ENCODE peak calls at places on chromosomes 2 and 18, in ten cellular contexts. G is IMR-90; R is A172; K is endodermal cell; D is NCI-H2081 treated with DMSO at 0.1 percent for 48 hours; Y is omental fat pad; Z is germinal center; F is activated CD8-positive, alpha-beta memory T cell treated with anti-CD3 and anti-CD28 coated beads, Interleukin-2, amount 50 U/mL, for 48 hours; J is stimulated activated CD4-positive, alpha-beta T cell treated with anti-CD3 and anti-CD28 coated beads, TNF-alpha, amount 100 ng/mL, for 4 hours; Q is right lobe of liver. C is an unnamed sample.

GRCh38 chr2:231332388-231332787 is 63.1 kb upstream of the B3GNT7 start:
- DNase-seq in K (peak), G (no peak), Z (no peak), J (no peak), Q (no peak), D (no peak), F (no peak), R (peak), Y (no peak), C (no peak)

GRCh38 chr18:3793545-3793944 is 343.6 kb downstream of the TGIF1 start:
- DNase-seq in K (no peak), F (no peak), Q (no peak), R (no peak), J (no peak), Y (no peak), Z (no peak), D (no peak), G (peak), C (no peak)

GRCh38 chr2:63788070-63788469 is 53.6 kb upstream of the UGP2 start:
- DNase-seq in Z (no peak), Y (no peak), Q (no peak), G (peak), R (peak), F (no peak), D (no peak), K (no peak), J (no peak), C (peak)

GRCh38 chr2:240131296-240131695 is 4.8 kb downstream of the COPS9 start:
- DNase-seq in D (no peak), Q (no peak), F (peak), Y (no peak), R (no peak), G (no peak), J (no peak), K (no peak), Z (no peak), C (no peak)

GRCh38 chr2:158795110-158795924 is at the start of gene DAPL1:
- DNase-seq in Y (no peak), Q (no peak), D (no peak), Z (no peak), R (peak), J (no peak), G (no peak), F (no peak), K (peak), C (no peak)

GRCh38 chr2:232757905-232758304 is 18.5 kb downstream of the KCNJ13 start:
- DNase-seq in Y (no peak), Z (no peak), K (no peak), G (no peak), Q (no peak), D (no peak), R (no peak), F (no peak), J (no peak), C (no peak)

GRCh38 chr2:134897932-134898331 is 20.7 kb upstream of the CCNT2 start:
- DNase-seq in Z (peak), D (no peak), Q (no peak), F (no peak), G (peak), Y (no peak), R (no peak), J (no peak), K (no peak), C (peak)

GRCh38 chr2:201200345-201200744 is 17.4 kb downstream of the CASP10 start:
- DNase-seq in Z (no peak), J (no peak), Q (no peak), R (no peak), D (no peak), Y (no peak), F (no peak), G (no peak), K (no peak), C (no peak)

C was measured in RKO.